ENCODE peak calls at places on chromosomes 7 and 10, in nine cellular contexts. U is HL-60, W is body of pancreas, A is Peyer's patch, J is dorsolateral prefrontal cortex, L is small intestine, K is thoracic aorta, M is adrenal gland, N is endothelial cell of umbilical vein. C is an unnamed sample.

GRCh38 chr7:106166651-106167342 is 54.7 kb upstream of the SYPL1 start:
- DNase-seq in U (peak), W (peak), A (no peak), J (peak), L (peak), K (no peak), M (peak), N (peak), C (no peak)

GRCh38 chr10:27646194-27646593 is 99.4 kb downstream of the MKX start:
- DNase-seq in U (no peak), W (no peak), A (no peak), J (no peak), L (no peak), K (no peak), M (no peak), N (no peak), C (no peak)

GRCh38 chr10:14625210-14625621 is 149.5 kb downstream of the FAM107B start:
- DNase-seq in U (no peak), W (no peak), A (no peak), J (peak), L (no peak), K (no peak), M (no peak), N (no peak), C (no peak)

GRCh38 chr10:72694476-72695369 is 2.8 kb downstream of the MCU start:
- DNase-seq in U (peak), W (no peak), A (no peak), J (peak), L (peak), K (no peak), M (no peak), N (peak), C (no peak)

GRCh38 chr7:139246905-139247304 is 15.9 kb downstream of the UBN2 start:
- DNase-seq in U (no peak), W (no peak), A (no peak), J (no peak), L (no peak), K (no peak), M (no peak), N (no peak), C (no peak)

GRCh38 chr7:152678133-152678645 is 2.2 kb upstream of the XRCC2 start:
- DNase-seq in U (no peak), W (no peak), A (no peak), J (no peak), L (no peak), K (no peak), M (no peak), N (no peak), C (peak)

GRCh38 chr7:35333265-35333664 is 79.4 kb upstream of the TBX20 start:
- DNase-seq in U (no peak), W (no peak), A (no peak), J (no peak), L (no peak), K (no peak), M (no peak), N (no peak), C (no peak)

GRCh38 chr7:41869596-41869995 is 166.7 kb upstream of the INHBA start:
- DNase-seq in U (no peak), W (no peak), A (no peak), J (no peak), L (no peak), K (no peak), M (no peak), N (no peak), C (no peak)

GRCh38 chr10:68550747-68551411 is 9.3 kb upstream of the TET1 start:
- DNase-seq in U (peak), W (peak), A (no peak), J (peak), L (peak), K (no peak), M (peak), N (peak), C (no peak)

GRCh38 chr7:128209229-128210035 is 31.6 kb upstream of the LEP start:
- DNase-seq in U (peak), W (peak), A (peak), J (peak), L (peak), K (no peak), M (peak), N (peak), C (peak)

GRCh38 chr10:24207781-24208611 is 942 bp upstream of the KIAA1217 start:
- DNase-seq in U (no peak), W (peak), A (no peak), J (no peak), L (peak), K (no peak), M (peak), N (peak), C (no peak)

GRCh38 chr7:142441074-142441403 is 183.2 kb upstream of the PRSS58 start:
- DNase-seq in U (peak), W (no peak), A (no peak), J (no peak), L (no peak), K (no peak), M (no peak), N (no peak), C (peak)

GRCh38 chr7:2096692-2097380 is 135.9 kb downstream of the MAD1L1 start:
- DNase-seq in U (no peak), W (no peak), A (no peak), J (no peak), L (no peak), K (no peak), M (no peak), N (no peak), C (no peak)

GRCh38 chr10:31215052-31215451 is 104.0 kb upstream of the ZEB1 start:
- DNase-seq in U (peak), W (no peak), A (no peak), J (no peak), L (no peak), K (no peak), M (no peak), N (no peak), C (no peak)

GRCh38 chr10:22086730-22087364 is 83.3 kb upstream of the DNAJC1 start:
- DNase-seq in U (no peak), W (peak), A (peak), J (peak), L (no peak), K (no peak), M (peak), N (no peak), C (peak)

GRCh38 chr7:38182450-38182849 is 4.4 kb downstream of the STARD3NL start:
- DNase-seq in U (no peak), W (no peak), A (no peak), J (no peak), L (no peak), K (no peak), M (no peak), N (peak), C (no peak)
- H3K27ac ChIP-seq in U (no peak), W (no peak), A (no peak), J (no peak), L (no peak), K (no peak), M (no peak), N (no peak), C (no peak)

DNA sequence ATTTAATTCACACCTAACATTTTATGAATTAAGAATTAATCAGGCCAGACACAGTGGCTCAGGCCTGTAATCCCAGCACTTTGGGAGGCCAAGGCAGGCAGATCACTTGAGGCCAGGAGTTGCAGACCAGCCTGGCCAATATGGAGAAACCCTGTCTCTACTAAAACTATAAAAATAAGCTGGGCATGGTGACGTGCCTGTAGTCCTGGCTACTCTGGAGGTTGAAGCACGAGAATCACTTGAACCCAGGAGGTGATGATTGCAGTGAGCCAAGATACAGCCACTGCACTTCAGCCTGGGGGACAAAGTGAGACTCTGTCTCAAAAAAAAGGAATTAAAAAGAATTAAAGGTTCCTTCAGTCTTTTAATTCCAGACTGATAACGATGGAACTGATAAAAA is 11.1 kb downstream of the LARP4B start:
- DNase-seq in U (no peak), W (no peak), A (no peak), J (no peak), L (no peak), K (no peak), M (no peak), N (no peak), C (no peak)
- H3K27ac ChIP-seq in U (no peak), W (no peak), A (no peak), J (no peak), L (no peak), K (no peak), M (no peak), N (no peak), C (no peak)

GRCh38 chr7:30984359-30985107 is 20.8 kb downstream of the GHRHR start:
- DNase-seq in U (no peak), W (peak), A (peak), J (no peak), L (no peak), K (peak), M (peak), N (peak), C (no peak)
- H3K27ac ChIP-seq in U (no peak), W (no peak), A (no peak), J (no peak), L (no peak), K (peak), M (no peak), N (no peak), C (no peak)

GRCh38 chr7:43513236-43513635 is 69.7 kb upstream of the STK17A start:
- DNase-seq in U (no peak), W (no peak), A (no peak), J (no peak), L (no peak), K (no peak), M (no peak), N (peak), C (no peak)

GRCh38 chr7:43520201-43520600 is 62.7 kb upstream of the STK17A start:
- DNase-seq in U (no peak), W (no peak), A (no peak), J (peak), L (no peak), K (no peak), M (no peak), N (no peak), C (no peak)

GRCh38 chr7:43517464-43517863 is 65.4 kb upstream of the STK17A start:
- DNase-seq in U (no peak), W (no peak), A (no peak), J (no peak), L (no peak), K (no peak), M (no peak), N (no peak), C (no peak)

GRCh38 chr7:43511769-43512515 is 71.0 kb upstream of the STK17A start:
- DNase-seq in U (no peak), W (no peak), A (no peak), J (no peak), L (no peak), K (no peak), M (no peak), N (no peak), C (no peak)

DNA sequence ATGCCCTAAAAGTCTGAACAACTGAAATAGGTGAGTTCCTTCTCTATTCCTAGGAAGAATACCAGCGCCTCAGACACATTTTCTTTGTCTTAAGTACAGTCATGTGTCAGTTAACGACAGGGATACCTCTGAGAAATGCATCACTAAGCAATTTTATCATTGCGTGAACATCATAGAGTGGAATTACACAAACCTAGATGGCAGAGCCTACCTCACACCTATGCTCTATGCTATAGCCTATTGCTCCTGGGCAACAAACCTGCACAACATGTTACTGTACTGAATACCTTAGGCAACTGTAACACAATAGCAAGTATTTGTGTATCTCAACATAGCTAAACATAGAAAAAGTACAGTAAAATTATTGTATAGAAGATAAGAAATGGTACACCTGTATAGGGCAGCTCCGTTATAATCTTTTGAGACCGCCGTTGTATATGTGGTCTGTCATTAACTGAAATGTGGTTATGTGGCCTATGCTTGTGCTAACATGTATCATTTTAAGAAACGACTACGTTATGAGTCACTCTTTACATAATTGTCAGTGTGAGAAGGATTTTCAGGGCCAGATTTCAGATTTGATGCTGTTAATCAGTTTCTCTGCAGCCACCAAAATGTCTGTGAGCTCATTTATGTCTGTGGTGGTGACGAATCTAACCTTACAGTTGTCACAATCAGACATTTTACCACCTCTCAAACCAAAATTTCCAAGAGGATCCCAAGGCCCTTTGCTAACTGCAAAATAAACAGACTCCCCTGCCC is 66.1 kb upstream of the STK17A start:
- DNase-seq in U (no peak), W (no peak), A (no peak), J (no peak), L (no peak), K (no peak), M (no peak), N (no peak), C (no peak)
- H3K27ac ChIP-seq in U (no peak), W (no peak), A (no peak), J (no peak), L (no peak), K (no peak), M (no peak), N (no peak), C (no peak)

DNA sequence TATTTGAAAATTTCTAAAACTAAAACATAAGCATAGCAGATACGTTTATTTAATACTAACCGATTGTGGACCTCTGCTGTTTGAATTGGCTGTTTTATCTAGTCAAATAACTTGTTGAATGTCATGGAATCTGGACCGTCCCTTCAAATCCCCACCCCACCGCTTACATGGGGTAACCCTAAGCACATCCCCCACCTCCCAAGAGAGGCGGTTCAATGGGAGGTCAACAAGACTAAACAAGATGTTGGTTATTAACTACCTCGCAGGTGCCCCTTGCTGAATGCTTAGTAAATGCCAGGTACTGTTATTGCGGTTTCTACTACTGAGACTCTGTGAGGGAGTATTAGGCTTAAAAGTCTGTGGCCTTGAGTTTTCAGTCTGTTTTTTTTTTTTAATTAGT is 70.9 kb downstream of the DAGLB start:
- DNase-seq in U (no peak), W (no peak), A (no peak), J (no peak), L (peak), K (no peak), M (no peak), N (no peak), C (no peak)
- H3K27ac ChIP-seq in U (no peak), W (no peak), A (no peak), J (no peak), L (peak), K (no peak), M (no peak), N (no peak), C (no peak)

DNA sequence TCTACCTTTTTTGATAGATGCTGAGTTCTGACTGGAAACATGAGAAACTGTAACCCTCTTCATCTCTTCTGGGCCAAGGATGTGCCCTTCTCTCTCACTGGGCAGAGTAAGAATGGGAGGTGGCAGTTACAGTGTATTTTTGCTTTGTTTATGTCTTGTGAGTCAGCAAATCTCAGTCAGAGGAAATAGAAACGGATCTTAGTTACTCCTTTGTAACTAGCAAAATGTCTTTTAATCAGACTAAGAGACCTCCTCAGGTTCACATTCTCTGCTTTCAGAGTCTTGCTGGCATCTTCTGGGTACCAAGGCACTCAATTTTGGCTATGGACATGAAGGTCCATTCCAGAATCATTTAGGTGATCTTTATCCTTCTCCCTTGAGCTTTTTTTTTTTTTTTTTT is 70.9 kb downstream of the HHEX start:
- DNase-seq in U (peak), W (no peak), A (no peak), J (no peak), L (no peak), K (no peak), M (no peak), N (peak), C (no peak)
- H3K27ac ChIP-seq in U (peak), W (no peak), A (no peak), J (no peak), L (no peak), K (peak), M (no peak), N (peak), C (peak)

GRCh38 chr7:43385856-43386255 is 197.1 kb upstream of the STK17A start:
- DNase-seq in U (peak), W (no peak), A (no peak), J (no peak), L (no peak), K (no peak), M (no peak), N (no peak), C (no peak)
- H3K27ac ChIP-seq in U (no peak), W (no peak), A (no peak), J (no peak), L (no peak), K (no peak), M (no peak), N (no peak), C (no peak)

DNA sequence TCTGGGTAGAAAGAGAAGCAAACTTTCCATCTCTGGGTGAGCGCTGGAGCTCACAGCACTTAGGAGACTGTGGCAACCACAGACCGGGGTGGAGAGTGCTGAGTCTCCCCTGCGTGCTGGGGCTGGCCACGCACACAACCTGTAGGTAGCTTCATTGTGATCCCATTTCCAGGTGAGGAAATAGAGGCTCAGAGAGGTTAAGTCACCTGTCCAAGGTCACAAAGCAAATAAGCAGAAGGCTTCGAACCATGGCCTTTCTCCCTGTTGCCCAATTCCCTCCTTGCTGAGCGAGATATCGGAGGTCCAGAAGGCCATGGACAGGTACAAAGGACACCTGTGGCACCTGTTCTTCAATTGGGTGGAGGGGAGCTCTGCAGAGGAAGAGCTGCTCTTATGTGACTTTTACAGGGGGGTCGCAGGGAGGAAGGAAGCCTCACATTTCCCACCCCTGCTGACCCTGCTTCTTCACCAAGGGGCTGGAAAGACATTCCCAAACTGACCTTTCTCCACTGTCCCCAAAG is 39.4 kb downstream of the ZCCHC24 start:
- DNase-seq in U (no peak), W (no peak), A (no peak), J (no peak), L (no peak), K (no peak), M (no peak), N (no peak), C (no peak)
- H3K27ac ChIP-seq in U (no peak), W (no peak), A (peak), J (no peak), L (no peak), K (no peak), M (no peak), N (no peak), C (peak)

GRCh38 chr7:45233249-45233775 is 75.7 kb downstream of the RAMP3 start:
- DNase-seq in U (no peak), W (no peak), A (no peak), J (no peak), L (no peak), K (no peak), M (no peak), N (no peak), C (no peak)
- H3K27ac ChIP-seq in U (no peak), W (no peak), A (no peak), J (no peak), L (no peak), K (no peak), M (no peak), N (no peak), C (no peak)

C was measured in left lung.